ENCODE peak calls at places on chromosomes 13 and 19, in seven cellular contexts. A, E, C, T, P, Z and J are unnamed samples.

GRCh38 chr13:80361883-80362327 is 21.0 kb upstream of the SPRY2 start:
- DNase-seq in A (no peak), E (no peak), C (peak; percentile 30), Z (no peak), T (peak; percentile 5), P (no peak), J (no peak)

GRCh38 chr13:50334092-50334778 is 319.0 kb downstream of the KCNRG start:
- DNase-seq in P (no peak), Z (no peak), T (no peak), C (no peak), E (no peak), A (no peak), J (no peak)

GRCh38 chr19:48513289-48514122 is 1.9 kb upstream of the LMTK3 start:
- DNase-seq in C (peak; percentile 78), Z (peak; percentile 64), E (peak; percentile 75), P (peak; percentile 47), A (peak; percentile 64), T (peak; percentile 67), J (peak; percentile 59)

GRCh38 chr19:45125975-45126493 is 33.1 kb downstream of the PPP1R37 start:
- DNase-seq in C (peak; percentile 84), Z (peak; percentile 59), P (peak; percentile 48), E (peak; percentile 78), A (peak; percentile 49), T (peak; percentile 69), J (peak; percentile 52)

GRCh38 chr19:7832781-7833180 is 2.8 kb downstream of the EVI5L start:
- DNase-seq in P (no peak), T (no peak), C (no peak), E (no peak), Z (peak; percentile 51), A (no peak), J (no peak)

GRCh38 chr19:5870986-5871394 is 650 bp upstream of the FUT5 start:
- DNase-seq in T (peak; percentile 3), Z (no peak), C (no peak), E (no peak), P (no peak), A (no peak), J (no peak)

GRCh38 chr19:30665449-30665848 is 293.3 kb downstream of the ZNF536 start:
- DNase-seq in Z (no peak), A (no peak), T (no peak), P (no peak), C (no peak), E (no peak), J (no peak)

GRCh38 chr19:54469496-54469934 is 3.6 kb downstream of the CDC42EP5 start:
- DNase-seq in Z (no peak), C (peak; percentile 78), P (peak; percentile 74), T (peak; percentile 20), E (peak; percentile 79), A (no peak), J (no peak)

GRCh38 chr13:70339738-70340137 is 231.5 kb upstream of the KLHL1 start:
- DNase-seq in A (no peak), T (no peak), E (peak; percentile 15), P (no peak), C (peak; percentile 20), Z (peak; percentile 0), J (no peak)

GRCh38 chr13:110525328-110526319 is 35.9 kb downstream of the RAB20 start:
- DNase-seq in E (no peak), C (peak; percentile 62), A (no peak), P (peak; percentile 51), Z (no peak), T (no peak), J (peak; percentile 62)

GRCh38 chr13:75372517-75372916 is 109.5 kb downstream of the TBC1D4 start:
- DNase-seq in A (peak; percentile 62), C (peak; percentile 32), Z (peak; percentile 77), P (no peak), T (peak; percentile 21), E (no peak), J (no peak)

GRCh38 chr13:36418022-36418805 is 14.1 kb upstream of the CCNA1 start:
- DNase-seq in P (no peak), T (no peak), E (no peak), C (no peak), Z (peak; percentile 75), A (peak; percentile 58), J (no peak)

GRCh38 chr19:29811125-29812079 is at the start of gene CCNE1:
- DNase-seq in A (peak; percentile 74), T (peak; percentile 94), P (peak; percentile 97), C (peak; percentile 96), Z (peak; percentile 81), E (peak; percentile 97), J (peak; percentile 89)

GRCh38 chr13:45873491-45874360 is 22.2 kb upstream of the SIAH3 start:
- DNase-seq in Z (peak; percentile 46), P (no peak), E (no peak), C (no peak), A (no peak), T (no peak), J (no peak)

GRCh38 chr13:73450583-73450982 is 391.8 kb downstream of the KLF5 start:
- DNase-seq in E (no peak), P (no peak), T (no peak), C (no peak), Z (peak; percentile 25), A (peak; percentile 1), J (no peak)

GRCh38 chr19:41424335-41425173 is 2.6 kb downstream of the B3GNT8 start:
- DNase-seq in E (no peak), P (no peak), A (no peak), T (no peak), C (no peak), Z (no peak), J (no peak)

GRCh38 chr13:48562296-48563066 is 29.6 kb upstream of the RCBTB2 start:
- DNase-seq in C (no peak), A (no peak), Z (no peak), E (no peak), T (no peak), P (no peak), J (peak; percentile 79)

GRCh38 chr13:26957163-26957562 is 196.6 kb upstream of the GPR12 start:
- DNase-seq in C (no peak), P (no peak), E (no peak), T (no peak), Z (no peak), A (no peak), J (no peak)

GRCh38 chr13:50208826-50209335 is 193.6 kb downstream of the KCNRG start:
- DNase-seq in T (peak; percentile 53), P (peak; percentile 41), C (peak; percentile 24), Z (peak; percentile 91), E (peak; percentile 60), A (peak; percentile 76), J (peak; percentile 5)

GRCh38 chr13:110669036-110669435 is 36.9 kb downstream of the CARS2 start:
- DNase-seq in C (no peak), E (no peak), P (no peak), A (no peak), T (no peak), Z (no peak), J (no peak)

GRCh38 chr13:59043016-59043415 is 1120.7 kb downstream of the DIAPH3 start:
- DNase-seq in Z (no peak), C (no peak), T (no peak), P (no peak), A (no peak), E (no peak), J (no peak)

GRCh38 chr13:75705395-75705794 is 69.3 kb downstream of the LMO7 start:
- DNase-seq in T (no peak), A (peak; percentile 85), Z (peak; percentile 88), C (no peak), E (no peak), P (no peak), J (no peak)

GRCh38 chr13:23288564-23288963 is 107.8 kb downstream of the SGCG start:
- DNase-seq in P (no peak), A (no peak), C (no peak), T (no peak), E (no peak), Z (no peak), J (no peak)
- TF ChIP-seq CTCF in P (no peak), A (no peak), C (no peak), T (no peak), E (no peak), Z (no peak), J (no peak)

GRCh38 chr19:1286859-1287621 is 1.4 kb downstream of the EFNA2 start:
- DNase-seq in E (no peak), Z (no peak), C (peak; percentile 42), P (no peak), A (no peak), T (no peak), J (no peak)

GRCh38 chr19:1286451-1286858 is 782 bp downstream of the EFNA2 start:
- DNase-seq in C (no peak), A (no peak), P (no peak), T (no peak), Z (no peak), E (no peak), J (no peak)

GRCh38 chr19:1289395-1290244 is 3.9 kb downstream of the EFNA2 start:
- DNase-seq in P (no peak), A (no peak), Z (no peak), C (no peak), E (no peak), T (peak; percentile 39), J (no peak)

GRCh38 chr19:1288528-1289394 is 3.1 kb downstream of the EFNA2 start:
- DNase-seq in T (no peak), P (no peak), C (no peak), E (no peak), Z (no peak), A (no peak), J (no peak)

DNA sequence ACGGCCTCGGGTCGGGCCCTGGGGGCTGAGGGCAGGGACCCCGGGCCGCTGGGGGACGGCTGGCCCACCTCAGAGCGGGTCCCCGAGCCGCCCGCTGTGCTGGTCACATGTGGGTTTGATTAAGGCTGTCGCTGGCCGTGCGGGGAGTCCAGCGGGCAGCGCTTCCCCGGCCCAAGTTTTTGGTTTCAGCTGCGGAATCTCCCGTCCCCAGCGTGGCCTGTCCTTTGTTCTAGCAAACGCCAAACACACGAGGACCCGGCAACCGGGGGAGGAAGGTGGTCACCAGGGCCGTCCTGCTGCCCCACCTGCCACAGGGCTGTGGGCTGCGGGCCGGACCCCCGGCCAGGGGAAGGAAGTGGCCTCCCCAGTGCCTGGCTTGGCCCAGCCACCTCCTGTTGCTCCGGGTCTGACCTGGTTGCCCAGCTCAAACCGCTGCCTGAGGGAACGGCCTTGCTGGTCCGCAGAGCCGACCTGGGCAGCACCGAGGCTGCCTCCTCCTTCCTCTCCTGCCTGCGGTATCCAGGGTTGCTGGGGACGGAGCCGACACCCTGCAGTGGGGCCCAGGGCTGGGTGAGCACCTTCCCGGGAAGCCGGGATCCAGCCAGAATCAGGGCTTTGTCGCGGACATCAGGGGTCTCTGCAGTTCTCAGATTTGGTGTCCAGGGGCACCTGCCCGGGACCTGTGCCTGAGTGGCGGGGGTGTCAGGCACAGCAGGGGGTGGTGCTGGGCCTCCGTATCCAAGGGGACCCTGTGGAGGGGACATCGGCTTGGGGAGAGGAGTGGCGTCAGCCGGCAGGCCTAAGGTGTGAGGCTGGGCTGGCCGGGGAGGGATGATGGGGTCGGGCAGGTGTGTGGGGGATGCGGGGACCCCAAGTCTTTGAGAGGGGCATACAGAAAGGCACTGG is 2.2 kb downstream of the EFNA2 start:
- DNase-seq in Z (no peak), P (no peak), T (no peak), A (no peak), C (no peak), E (no peak), J (no peak)
- H3K4me3 ChIP-seq in Z (no peak overlapping the region), P (no peak overlapping the region), T (no peak overlapping the region), A (no peak overlapping the region), C (peak overlapping the region; percentile 53), E (no peak overlapping the region), J (no peak overlapping the region)

GRCh38 chr19:40162104-40162503 is 29.1 kb upstream of the MAP3K10 start:
- DNase-seq in T (no peak), P (no peak), Z (no peak), C (no peak), A (no peak), E (no peak), J (no peak)
- TF ChIP-seq CTCF in T (no peak), P (no peak), Z (no peak), C (no peak), A (no peak), E (no peak), J (no peak)

GRCh38 chr13:113647351-113648217 is 10.4 kb downstream of the ATP4B start:
- DNase-seq in Z (peak; percentile 45), E (peak; percentile 91), C (peak; percentile 95), T (no peak), P (peak; percentile 90), A (no peak), J (no peak)
- H3K4me3 ChIP-seq in Z (no peak overlapping the region), E (no peak overlapping the region), C (no peak overlapping the region), T (no peak overlapping the region), P (no peak overlapping the region), A (no peak overlapping the region), J (no peak overlapping the region)